ENCODE peak calls at places on chromosome 7, in five cellular contexts. S is K562, J is HepG2, D is GM12878, K is HCT116. Y is an unnamed sample.

GRCh38 chr7:16636533-16637173 is 8.9 kb downstream of the ANKMY2 start:
- DNase-seq in S (no peak), J (no peak), D (no peak), K (no peak), Y (no peak)

GRCh38 chr7:159030490-159031134 is 114.1 kb downstream of the VIPR2 start:
- DNase-seq in S (peak; percentile 92), J (peak; percentile 46), D (no peak), K (peak; percentile 27), Y (peak; percentile 90)

GRCh38 chr7:50450691-50451051 is 521 bp upstream of the FIGNL1 start:
- DNase-seq in S (no peak), J (no peak), D (no peak), K (no peak), Y (peak; percentile 56)

GRCh38 chr7:42237891-42238531 is 1.0 kb upstream of the GLI3 start:
- DNase-seq in S (peak; percentile 26), J (no peak), D (no peak), K (no peak), Y (peak; percentile 85)

GRCh38 chr7:111958431-111958830 is 247.8 kb downstream of the DOCK4 start:
- DNase-seq in S (no peak), J (no peak), D (no peak), K (no peak), Y (no peak)

GRCh38 chr7:108211382-108212201 is 81.4 kb upstream of the LAMB4 start:
- DNase-seq in S (peak; percentile 69), J (peak; percentile 42), D (peak; percentile 80), K (peak; percentile 39), Y (peak; percentile 32)

GRCh38 chr7:33024189-33024757 is 38.3 kb downstream of the NT5C3A start:
- DNase-seq in S (no peak), J (no peak), D (no peak), K (no peak), Y (no peak)

GRCh38 chr7:65453631-65454030 is 80.0 kb downstream of the ZNF92 start:
- DNase-seq in S (no peak), J (no peak), D (no peak), K (no peak), Y (no peak)

GRCh38 chr7:30285067-30285530 is 702 bp downstream of the ZNRF2 start:
- DNase-seq in S (peak; percentile 29), J (no peak), D (no peak), K (no peak), Y (peak; percentile 46)

GRCh38 chr7:82288769-82289535 is 154.6 kb downstream of the CACNA2D1 start:
- DNase-seq in S (no peak), J (no peak), D (no peak), K (no peak), Y (no peak)

GRCh38 chr7:155448632-155449007 is 9.3 kb upstream of the EN2 start:
- DNase-seq in S (no peak), J (no peak), D (no peak), K (no peak), Y (peak; percentile 71)

GRCh38 chr7:96708872-96709271 is 774 bp downstream of the SEM1 start:
- DNase-seq in S (peak; percentile 7), J (no peak), D (no peak), K (no peak), Y (no peak)

GRCh38 chr7:66877577-66878300 is 43.3 kb upstream of the TMEM248 start:
- DNase-seq in S (no peak), J (no peak), D (peak; percentile 54), K (no peak), Y (no peak)

GRCh38 chr7:141587304-141587703 is 36.1 kb downstream of the AGK start:
- DNase-seq in S (no peak), J (no peak), D (no peak), K (no peak), Y (no peak)

GRCh38 chr7:64946772-64947171 is 43.7 kb downstream of the ZNF273 start:
- DNase-seq in S (no peak), J (peak; percentile 27), D (no peak), K (no peak), Y (peak; percentile 72)

GRCh38 chr7:92448185-92448747 is 984 bp downstream of the GATAD1 start:
- DNase-seq in S (peak; percentile 72), J (peak; percentile 50), D (peak; percentile 48), K (peak; percentile 57), Y (peak; percentile 58)

GRCh38 chr7:128919881-128920789 is 9.6 kb upstream of the KCP start:
- DNase-seq in S (no peak), J (no peak), D (no peak), K (no peak), Y (peak; percentile 59)

GRCh38 chr7:157263156-157263555 is 73.6 kb upstream of the DNAJB6 start:
- DNase-seq in S (no peak), J (no peak), D (no peak), K (no peak), Y (no peak)

GRCh38 chr7:126856691-126857291 is 395.9 kb downstream of the GRM8 start:
- DNase-seq in S (peak; percentile 16), J (peak; percentile 1), D (no peak), K (peak; percentile 8), Y (peak; percentile 81)

GRCh38 chr7:126696639-126697038 is 556.1 kb downstream of the GRM8 start:
- DNase-seq in S (no peak), J (no peak), D (no peak), K (no peak), Y (no peak)

GRCh38 chr7:108456845-108457540 is 757 bp upstream of the NRCAM start:
- DNase-seq in S (no peak), J (no peak), D (no peak), K (no peak), Y (peak; percentile 34)

GRCh38 chr7:140506788-140507464 is 27.6 kb upstream of the MKRN1 start:
- DNase-seq in S (no peak), J (no peak), D (no peak), K (no peak), Y (peak; percentile 64)

GRCh38 chr7:101559586-101559985 is 69.5 kb downstream of the MYL10 start:
- DNase-seq in S (no peak), J (no peak), D (no peak), K (no peak), Y (no peak)

GRCh38 chr7:134514663-134515062 is 12.7 kb upstream of the AKR1B10 start:
- DNase-seq in S (peak; percentile 76), J (peak; percentile 66), D (peak; percentile 13), K (peak; percentile 83), Y (peak; percentile 93)

GRCh38 chr7:52826515-52826914 is 208.9 kb upstream of the POM121L12 start:
- DNase-seq in S (no peak), J (no peak), D (peak; percentile 2), K (no peak), Y (no peak)

GRCh38 chr7:44382459-44383300 is 57.3 kb upstream of the CAMK2B start:
- DNase-seq in S (no peak), J (no peak), D (no peak), K (no peak), Y (no peak)

GRCh38 chr7:140010194-140010895 is 52.4 kb downstream of the PARP12 start:
- DNase-seq in S (no peak), J (no peak), D (no peak), K (no peak), Y (no peak)

GRCh38 chr7:15288746-15289145 is 273.1 kb downstream of the AGMO start:
- DNase-seq in S (no peak), J (no peak), D (no peak), K (no peak), Y (no peak)

GRCh38 chr7:100630066-100630465 is 11.3 kb downstream of the TFR2 start:
- DNase-seq in S (no peak), J (no peak), D (no peak), K (no peak), Y (no peak)

GRCh38 chr7:87797798-87798403 is 78.3 kb downstream of the SLC25A40 start:
- DNase-seq in S (peak; percentile 32), J (peak; percentile 48), D (peak; percentile 45), K (peak; percentile 35), Y (peak; percentile 81)

GRCh38 chr7:130913721-130914588 is 179.9 kb upstream of the KLF14 start:
- DNase-seq in S (no peak), J (no peak), D (no peak), K (no peak), Y (no peak)

GRCh38 chr7:33714208-33714607 is 191.1 kb upstream of the BMPER start:
- DNase-seq in S (no peak), J (no peak), D (no peak), K (no peak), Y (no peak)

GRCh38 chr7:131074585-131074984 is 253.1 kb upstream of the MKLN1 start:
- DNase-seq in S (no peak), J (no peak), D (no peak), K (no peak), Y (no peak)

GRCh38 chr7:155639958-155640520 is 4.4 kb upstream of the RBM33 start:
- DNase-seq in S (no peak), J (no peak), D (no peak), K (no peak), Y (no peak)

GRCh38 chr7:82406937-82407336 is 36.6 kb downstream of the CACNA2D1 start:
- DNase-seq in S (no peak), J (no peak), D (no peak), K (no peak), Y (no peak)

GRCh38 chr7:27420702-27421101 is 178.1 kb downstream of the EVX1 start:
- DNase-seq in S (no peak), J (no peak), D (no peak), K (no peak), Y (no peak)

GRCh38 chr7:27424749-27425148 is 182.1 kb downstream of the EVX1 start:
- DNase-seq in S (no peak), J (no peak), D (no peak), K (no peak), Y (no peak)

GRCh38 chr7:27423821-27424220 is 181.2 kb downstream of the EVX1 start:
- DNase-seq in S (no peak), J (no peak), D (no peak), K (no peak), Y (no peak)

GRCh38 chr7:27424231-27424630 is 181.6 kb downstream of the EVX1 start:
- DNase-seq in S (no peak), J (no peak), D (no peak), K (no peak), Y (no peak)

DNA sequence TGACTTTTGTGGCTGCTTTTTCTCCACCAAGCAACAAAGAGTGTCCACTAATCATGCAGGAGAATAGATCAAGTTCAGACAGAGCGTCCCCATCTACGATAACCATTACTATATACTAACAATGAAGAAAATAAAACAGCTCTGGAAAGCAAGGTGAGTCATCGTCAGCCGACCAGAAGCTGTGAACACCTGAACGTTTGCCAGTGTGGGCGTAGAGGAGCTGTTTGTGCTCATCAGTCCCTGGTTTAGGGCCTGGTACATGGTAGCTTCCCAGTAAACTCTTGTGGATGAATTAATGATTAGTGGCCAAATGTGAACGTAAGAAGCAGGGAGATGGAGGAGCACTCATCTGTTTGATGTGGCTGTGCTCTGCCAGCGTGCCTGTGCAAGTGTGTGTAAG is 180.7 kb downstream of the EVX1 start:
- DNase-seq in S (no peak), J (no peak), D (no peak), K (no peak), Y (no peak)
- TF ChIP-seq REST in S (no peak), J (no peak), D (no peak), K (no peak), Y (no peak)

GRCh38 chr7:73718905-73719805 is at the start of gene STX1A:
- DNase-seq in S (peak; percentile 97), J (peak; percentile 40), D (no peak), K (no peak), Y (peak; percentile 82)
- TF ChIP-seq EZH2 in S (no peak), J (no peak), D (no peak), K (no peak), Y (no peak)

GRCh38 chr7:5637415-5637814 is 144.0 kb downstream of the RNF216 start:
- DNase-seq in S (no peak), J (no peak), D (no peak), K (no peak), Y (no peak)
- H3K4me1 ChIP-seq in S (peaks cover 15% of the 10 kb centered on the region), J (peaks cover 29% of the 10 kb centered on the region), D (peaks cover 3% of the 10 kb centered on the region), K (no peaks in the 10 kb centered on the region), Y (peaks cover 37% of the 10 kb centered on the region)

GRCh38 chr7:29146082-29146706 is at the start of gene CPVL:
- DNase-seq in S (no peak), J (peak; percentile 71), D (no peak), K (peak; percentile 29), Y (peak; percentile 76)
- TF ChIP-seq REST in S (no peak), J (no peak), D (no peak), K (no peak), Y (no peak)

Y was measured in GM23338.